ENCODE peak calls at places on chromosomes 11 and 22, in six cellular contexts. Z is astrocyte of the spinal cord, Q is HepG2, X is thoracic aorta, L is fibroblast of the aortic adventitia, F is uterus. T is an unnamed sample.

GRCh38 chr11:70517996-70518907 is 119.9 kb downstream of the CTTN start:
- DNase-seq in Q (no peak), X (no peak), Z (peak; percentile 64), F (no peak), L (peak; percentile 18), T (no peak)

GRCh38 chr11:45663486-45664375 is 1.7 kb downstream of the CHST1 start:
- DNase-seq in L (peak; percentile 6), Q (no peak), Z (peak; percentile 18), X (no peak), F (no peak), T (no peak)

GRCh38 chr11:75429902-75430691 is 2.9 kb downstream of the KLHL35 start:
- DNase-seq in Z (peak; percentile 54), X (no peak), L (peak; percentile 60), F (peak; percentile 43), Q (no peak), T (peak; percentile 84)

GRCh38 chr11:77406396-77406795 is 67.5 kb downstream of the PAK1 start:
- DNase-seq in Z (no peak), Q (no peak), L (no peak), F (no peak), X (no peak), T (no peak)

GRCh38 chr11:1939006-1939626 is 8.0 kb upstream of the MRPL23 start:
- DNase-seq in X (no peak), F (peak; percentile 66), Z (no peak), L (no peak), Q (no peak), T (peak; percentile 54)

GRCh38 chr11:107609384-107610218 is 18.7 kb downstream of the ELMOD1 start:
- DNase-seq in X (no peak), Q (no peak), L (no peak), Z (no peak), F (no peak), T (no peak)

GRCh38 chr11:9574806-9575530 is 1.5 kb downstream of the WEE1 start:
- DNase-seq in Z (peak; percentile 89), L (peak; percentile 93), F (peak; percentile 65), Q (peak; percentile 82), X (no peak), T (no peak)

GRCh38 chr11:92152245-92152644 is 72.4 kb upstream of the FAT3 start:
- DNase-seq in X (no peak), F (no peak), Z (no peak), Q (peak; percentile 12), L (no peak), T (no peak)

GRCh38 chr22:48742556-48743343 is 1084.9 kb downstream of the BRD1 start:
- DNase-seq in L (no peak), F (no peak), Q (no peak), Z (no peak), X (no peak), T (peak; percentile 60)

GRCh38 chr11:57502376-57502775 is 13.1 kb downstream of the SLC43A1 start:
- DNase-seq in F (no peak), Z (no peak), X (no peak), L (no peak), Q (no peak), T (no peak)

GRCh38 chr11:3926458-3927095 is 71.1 kb downstream of the STIM1 start:
- DNase-seq in Q (no peak), F (no peak), X (no peak), L (peak; percentile 30), Z (peak; percentile 17), T (no peak)

GRCh38 chr11:64887757-64888405 is 9.5 kb upstream of the EHD1 start:
- DNase-seq in F (peak; percentile 83), Q (peak; percentile 46), L (peak; percentile 60), Z (peak; percentile 58), X (no peak), T (peak; percentile 88)

GRCh38 chr11:64888406-64888757 is 10.0 kb upstream of the EHD1 start:
- DNase-seq in Q (no peak), F (no peak), Z (no peak), L (no peak), X (no peak), T (no peak)

GRCh38 chr11:64885367-64886286 is 7.2 kb upstream of the EHD1 start:
- DNase-seq in X (no peak), Q (peak; percentile 82), Z (peak; percentile 58), L (peak; percentile 82), F (no peak), T (no peak)

GRCh38 chr11:64888761-64889511 is 10.5 kb upstream of the EHD1 start:
- DNase-seq in F (no peak), Q (peak; percentile 41), X (no peak), L (peak; percentile 35), Z (no peak), T (no peak)

GRCh38 chr11:64887234-64887756 is 8.9 kb upstream of the EHD1 start:
- DNase-seq in Q (no peak), L (no peak), Z (no peak), X (no peak), F (no peak), T (no peak)
- TF ChIP-seq CTCF in Q (no peak), L (no peak), Z (no peak), X (no peak), F (no peak), T (no peak)

DNA sequence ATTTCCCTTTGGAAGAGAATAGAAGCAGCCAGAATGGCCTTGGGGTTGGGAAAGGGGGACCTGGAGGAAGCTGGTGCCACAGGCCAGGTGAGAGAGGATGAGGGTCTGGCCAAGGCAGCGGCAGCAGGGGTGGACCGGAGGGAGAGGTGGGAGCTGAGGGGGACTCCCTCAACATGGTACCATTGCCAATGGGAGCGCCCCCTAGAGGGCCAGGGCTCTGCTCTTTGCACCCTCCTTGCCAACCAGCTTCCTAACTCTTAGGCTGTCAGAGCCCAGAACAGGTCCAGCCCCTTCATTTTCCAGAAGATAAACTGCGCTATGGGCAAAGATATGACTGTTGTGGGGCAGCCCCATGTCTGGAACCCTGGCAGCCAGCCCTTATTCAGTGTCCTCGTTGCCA is 185.0 kb downstream of the GRIK4 start:
- DNase-seq in Q (no peak), F (no peak), L (no peak), X (no peak), Z (no peak), T (no peak)
- TF ChIP-seq CTCF in Q (peak; percentile 16), F (no peak), L (no peak), X (no peak), Z (peak; percentile 31), T (no peak)

GRCh38 chr22:46131151-46131587 is 19.2 kb upstream of the PPARA start:
- DNase-seq in F (peak; percentile 13), X (no peak), Z (no peak), L (no peak), Q (no peak), T (no peak)
- TF ChIP-seq CTCF in F (no peak), X (no peak), Z (peak; percentile 47), L (peak; percentile 39), Q (peak; percentile 76), T (peak; percentile 64)

GRCh38 chr22:33470456-33470855 is 412.3 kb upstream of the SYN3 start:
- DNase-seq in L (no peak), F (no peak), Z (no peak), X (no peak), Q (peak; percentile 55), T (no peak)

GRCh38 chr22:33467067-33467466 is 408.9 kb upstream of the SYN3 start:
- DNase-seq in F (no peak), X (no peak), Z (no peak), Q (no peak), L (peak; percentile 2), T (no peak)

GRCh38 chr22:33464698-33465097 is 406.5 kb upstream of the SYN3 start:
- DNase-seq in X (no peak), L (no peak), Q (no peak), F (no peak), Z (no peak), T (no peak)

GRCh38 chr22:33465554-33465953 is 407.4 kb upstream of the SYN3 start:
- DNase-seq in F (no peak), Z (no peak), L (no peak), Q (no peak), X (no peak), T (no peak)

DNA sequence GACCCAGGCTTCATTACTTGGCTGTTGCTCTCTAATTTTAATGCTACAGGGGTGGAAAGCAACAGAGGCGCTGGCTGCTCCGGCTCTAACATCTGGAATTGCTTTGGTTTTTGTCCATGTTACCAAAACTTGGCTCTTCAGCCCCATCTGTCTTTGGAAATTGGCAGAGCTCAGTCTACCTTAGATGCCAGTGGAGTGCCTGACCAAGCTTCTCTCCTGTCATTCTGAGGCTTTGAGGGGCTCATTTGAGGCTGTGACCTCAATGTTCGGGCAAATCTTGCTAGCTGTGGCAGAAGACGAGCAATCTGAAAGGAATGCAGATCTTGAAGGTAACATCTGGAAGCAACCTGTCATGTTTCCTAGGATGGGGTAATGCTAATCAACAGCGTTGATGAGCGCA is 409.5 kb upstream of the SYN3 start:
- DNase-seq in X (no peak), Z (no peak), L (peak; percentile 42), Q (no peak), F (no peak), T (no peak)
- TF ChIP-seq CTCF in X (no peak), Z (no peak), L (peak; percentile 43), Q (peak; percentile 40), F (no peak), T (no peak)

GRCh38 chr11:110329441-110329840 is 33.0 kb upstream of the RDX start:
- DNase-seq in F (no peak), Q (no peak), L (no peak), Z (no peak), X (no peak), T (no peak)

GRCh38 chr11:110336054-110336453 is 39.6 kb upstream of the RDX start:
- DNase-seq in Z (no peak), Q (no peak), F (no peak), L (no peak), X (no peak), T (no peak)

GRCh38 chr11:110335358-110335757 is 38.9 kb upstream of the RDX start:
- DNase-seq in F (no peak), L (no peak), X (no peak), Z (no peak), Q (no peak), T (no peak)

GRCh38 chr11:110327508-110327907 is 31.1 kb upstream of the RDX start:
- DNase-seq in F (no peak), L (no peak), Q (no peak), X (no peak), Z (no peak), T (no peak)

GRCh38 chr11:110331626-110332025 is 35.2 kb upstream of the RDX start:
- DNase-seq in Z (no peak), Q (no peak), L (no peak), F (no peak), X (no peak), T (no peak)
- TF ChIP-seq CTCF in Z (no peak), Q (no peak), L (no peak), F (no peak), X (no peak), T (no peak)

DNA sequence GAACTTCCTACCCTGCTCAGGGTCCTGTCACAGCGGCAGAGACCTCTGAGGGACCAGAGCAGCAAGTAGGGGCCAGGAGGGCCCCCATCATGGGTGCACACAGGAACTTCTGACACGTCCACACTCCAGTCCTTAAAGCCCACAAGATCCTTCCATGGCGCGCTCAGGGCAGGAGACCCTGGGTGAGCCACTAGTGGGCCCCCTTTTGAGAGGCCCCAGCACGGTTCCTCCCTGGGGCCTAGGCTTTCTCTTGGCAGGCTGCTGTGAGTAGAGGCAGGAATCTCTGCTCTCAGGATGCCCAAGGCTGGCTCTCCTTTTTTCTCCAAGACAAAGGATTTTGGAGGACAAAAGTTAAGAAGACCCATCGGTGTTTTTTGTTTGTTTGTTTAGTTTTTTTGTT is 22.4 kb downstream of the RPS6KA4 start:
- DNase-seq in Q (no peak), Z (no peak), F (no peak), L (no peak), X (no peak), T (no peak)
- TF ChIP-seq CTCF in Q (no peak), Z (no peak), F (no peak), L (no peak), X (no peak), T (no peak)

T was measured in type B pancreatic cell.